ENCODE peak calls at places on chromosomes 1 and 21, in nine cellular contexts. Y is HS-5; M is GM12864; E is ureter; G is amniotic stem cell; N is stimulated activated CD8-positive, alpha-beta memory T cell treated with anti-CD3 and anti-CD28 coated beads, Interleukin-7, amount 100 ng/mL, for 48 hours; Z is left ventricle myocardium superior; F is NCI-H2107; A is cardiac fibroblast. T is an unnamed sample.

GRCh38 chr1:6503884-6504602 is 12.6 kb upstream of the PLEKHG5 start:
- DNase-seq in Y (no peak), F (no peak), A (no peak), M (no peak), Z (no peak), N (no peak), E (no peak), G (no peak), T (peak)

GRCh38 chr1:207981976-207982375 is 71.1 kb upstream of the CD34 start:
- DNase-seq in M (no peak), E (no peak), N (no peak), Y (no peak), A (no peak), G (no peak), F (no peak), Z (no peak), T (no peak)

GRCh38 chr1:112714313-112715263 is 544 bp downstream of the PPM1J start:
- DNase-seq in Y (no peak), A (no peak), Z (peak), G (no peak), E (no peak), F (no peak), N (no peak), M (no peak), T (peak)

GRCh38 chr1:7702365-7702764 is 68.7 kb upstream of the VAMP3 start:
- DNase-seq in G (no peak), Z (no peak), E (no peak), F (no peak), M (no peak), Y (no peak), A (no peak), N (no peak), T (no peak)

GRCh38 chr1:38944547-38944946 is 2.9 kb upstream of the RHBDL2 start:
- DNase-seq in F (no peak), M (no peak), E (no peak), Z (no peak), N (no peak), G (no peak), A (no peak), Y (no peak), T (no peak)

GRCh38 chr1:35573198-35573775 is at the start of gene TFAP2E:
- DNase-seq in M (no peak), Z (peak), A (peak), G (no peak), Y (no peak), E (no peak), N (no peak), F (no peak), T (peak)

GRCh38 chr1:247914941-247915662 is 5.0 kb upstream of the OR2T8 start:
- DNase-seq in Y (no peak), Z (no peak), F (no peak), E (no peak), A (no peak), G (no peak), N (no peak), M (no peak), T (no peak)

GRCh38 chr1:200753650-200754198 is 15.0 kb downstream of the CAMSAP2 start:
- DNase-seq in G (no peak), A (no peak), E (no peak), M (no peak), Y (no peak), F (no peak), Z (no peak), N (no peak), T (no peak)

GRCh38 chr1:109786531-109787021 is 22.9 kb upstream of the EPS8L3 start:
- DNase-seq in Y (no peak), F (no peak), A (peak), G (no peak), Z (no peak), N (no peak), M (no peak), E (no peak), T (no peak)

GRCh38 chr1:209747580-209748262 is 8.1 kb upstream of the TRAF3IP3 start:
- DNase-seq in F (peak), Y (peak), G (peak), A (peak), M (peak), E (peak), Z (peak), N (peak), T (peak)

GRCh38 chr1:50308883-50309282 is 114.4 kb downstream of the DMRTA2 start:
- DNase-seq in Y (no peak), G (no peak), N (no peak), E (no peak), Z (no peak), M (no peak), F (no peak), A (peak), T (peak)

GRCh38 chr21:44711327-44712202 is at the start of gene TSPEAR:
- DNase-seq in F (peak), A (no peak), G (no peak), E (peak), N (no peak), Y (no peak), Z (no peak), M (no peak), T (no peak)

GRCh38 chr1:94014635-94015488 is 105.6 kb upstream of the GCLM start:
- DNase-seq in Y (no peak), F (no peak), G (no peak), E (no peak), N (no peak), Z (no peak), A (no peak), M (no peak), T (no peak)

GRCh38 chr21:46100020-46100419 is 2.1 kb downstream of the COL6A2 start:
- DNase-seq in Y (no peak), A (no peak), G (no peak), M (no peak), N (no peak), E (no peak), Z (no peak), F (no peak), T (no peak)

GRCh38 chr1:87594736-87595383 is 266.2 kb downstream of the LMO4 start:
- DNase-seq in F (no peak), E (no peak), Y (no peak), N (no peak), M (no peak), G (no peak), A (peak), Z (no peak), T (no peak)

GRCh38 chr21:26550357-26550756 is 22.7 kb downstream of the CYYR1 start:
- DNase-seq in A (no peak), E (peak), Y (no peak), F (no peak), Z (no peak), M (no peak), G (no peak), N (no peak), T (no peak)

GRCh38 chr1:160768295-160768657 is 27.7 kb upstream of the LY9 start:
- DNase-seq in Y (no peak), Z (peak), G (no peak), E (no peak), N (peak), F (peak), A (peak), M (peak), T (peak)

GRCh38 chr1:154445040-154445472 is 39.9 kb downstream of the IL6R start:
- DNase-seq in E (no peak), N (peak), Y (no peak), F (no peak), G (no peak), M (peak), Z (no peak), A (no peak), T (no peak)

GRCh38 chr1:115337633-115338456 is at the start of gene NGF:
- DNase-seq in G (peak), N (no peak), M (no peak), E (peak), A (peak), Z (peak), F (peak), Y (no peak), T (peak)

GRCh38 chr1:206490643-206491421 is 16.5 kb upstream of the RASSF5 start:
- DNase-seq in Y (no peak), N (no peak), E (no peak), A (peak), G (no peak), M (no peak), F (no peak), Z (no peak), T (no peak)

GRCh38 chr1:155022136-155022926 is 11.2 kb downstream of the DCST2 start:
- DNase-seq in Z (peak), F (no peak), A (no peak), N (no peak), M (no peak), G (no peak), E (no peak), Y (no peak), T (no peak)

GRCh38 chr1:26959722-26960624 is at the start of gene KDF1:
- DNase-seq in E (peak), N (no peak), A (no peak), Z (peak), Y (no peak), F (peak), M (no peak), G (no peak), T (no peak)

GRCh38 chr1:109794319-109795132 is 30.8 kb upstream of the EPS8L3 start:
- DNase-seq in M (no peak), A (peak), E (peak), Y (no peak), G (no peak), F (no peak), Z (no peak), N (no peak), T (peak)

GRCh38 chr21:40355076-40355475 is 487.8 kb downstream of the PCP4 start:
- DNase-seq in A (no peak), E (no peak), Y (no peak), M (no peak), G (no peak), N (no peak), F (no peak), Z (no peak), T (no peak)

GRCh38 chr1:168301664-168302320 is 21.1 kb downstream of the TBX19 start:
- DNase-seq in F (no peak), G (peak), Y (peak), N (no peak), Z (no peak), A (peak), M (no peak), E (no peak), T (no peak)

GRCh38 chr1:53754484-53755312 is 15.7 kb upstream of the GLIS1 start:
- DNase-seq in Y (no peak), Z (no peak), E (peak), G (peak), M (no peak), A (peak), F (peak), N (peak), T (no peak)

GRCh38 chr1:55235722-55236121 is 20.6 kb upstream of the USP24 start:
- DNase-seq in Z (no peak), N (no peak), Y (peak), E (no peak), M (no peak), A (peak), F (no peak), G (peak), T (no peak)

GRCh38 chr1:165265196-165265838 is 91.2 kb downstream of the LMX1A start:
- DNase-seq in F (no peak), M (no peak), Y (no peak), Z (no peak), G (no peak), N (no peak), E (no peak), A (no peak), T (no peak)

GRCh38 chr21:45365608-45366241 is 39.2 kb upstream of the COL18A1 start:
- DNase-seq in A (peak), Z (peak), M (no peak), N (no peak), G (no peak), E (no peak), F (no peak), Y (peak), T (peak)

GRCh38 chr1:10699470-10699835 is 97.0 kb downstream of the CASZ1 start:
- DNase-seq in M (no peak), A (no peak), Z (no peak), G (no peak), N (no peak), E (no peak), Y (no peak), F (no peak), T (no peak)

GRCh38 chr1:45971335-45971734 is 161.1 kb downstream of the PIK3R3 start:
- DNase-seq in A (no peak), F (no peak), Y (no peak), Z (no peak), N (no peak), E (no peak), M (no peak), G (no peak), T (no peak)

GRCh38 chr1:201568859-201569294 is 29.9 kb downstream of the NAV1 start:
- DNase-seq in E (no peak), G (no peak), A (no peak), M (no peak), N (no peak), F (no peak), Z (no peak), Y (no peak), T (no peak)

GRCh38 chr1:227786673-227787512 is 28.6 kb upstream of the PRSS38 start:
- DNase-seq in F (no peak), Z (peak), E (peak), M (no peak), N (no peak), Y (no peak), G (no peak), A (no peak), T (peak)

GRCh38 chr1:20344738-20345137 is 54.1 kb downstream of the VWA5B1 start:
- DNase-seq in A (no peak), Y (no peak), F (no peak), N (no peak), Z (no peak), E (no peak), M (no peak), G (no peak), T (no peak)

GRCh38 chr1:112721966-112722524 is 6.9 kb upstream of the PPM1J start:
- DNase-seq in A (no peak), M (no peak), E (no peak), F (no peak), G (no peak), N (no peak), Z (no peak), Y (no peak), T (no peak)

GRCh38 chr1:30606166-30606565 is 117.2 kb downstream of the MATN1 start:
- DNase-seq in F (no peak), M (no peak), Y (no peak), G (no peak), N (no peak), E (no peak), Z (no peak), A (no peak), T (no peak)

T was measured in right cardiac atrium.